ENCODE peak calls at places on chromosomes 6 and 20, in four cellular contexts. B is Right ventricle myocardium superior, I is kidney epithelial cell, T is HEK293T. C is an unnamed sample.

GRCh38 chr6:91704531-91704930 is 1117.7 kb upstream of the MAP3K7 start:
- DNase-seq in I (peak), B (no peak), T (no peak), C (no peak)

GRCh38 chr6:2266845-2267244 is 21.4 kb upstream of the GMDS start:
- DNase-seq in T (no peak), B (no peak), I (no peak), C (no peak)

GRCh38 chr6:13327691-13328075 is 654 bp downstream of the TBC1D7 start:
- DNase-seq in T (no peak), I (no peak), B (no peak), C (no peak)

GRCh38 chr6:89836637-89837222 is 7.0 kb downstream of the CASP8AP2 start:
- DNase-seq in I (no peak), B (no peak), T (no peak), C (no peak)

GRCh38 chr6:43491750-43492661 is 14.6 kb downstream of the TJAP1 start:
- DNase-seq in B (peak), T (no peak), I (no peak), C (no peak)

GRCh38 chr20:32982617-32983458 is 21.4 kb downstream of the SUN5 start:
- DNase-seq in T (no peak), I (no peak), B (peak), C (no peak)

GRCh38 chr6:83073620-83074019 is 6.1 kb downstream of the DOP1A start:
- DNase-seq in T (no peak), B (no peak), I (no peak), C (no peak)

GRCh38 chr20:36092424-36093024 is 62.0 kb upstream of the EPB41L1 start:
- DNase-seq in B (peak), T (peak), I (no peak), C (no peak)

GRCh38 chr6:122207794-122208193 is 191.7 kb upstream of the HSF2 start:
- DNase-seq in I (no peak), B (no peak), T (no peak), C (no peak)